ENCODE peak calls at places on chromosomes 11 and 22, in eight cellular contexts. V is SK-N-SH, T is IMR-90, W is A549, U is HCT116, H is K562, O is H1, G is HepG2. B is an unnamed sample. For H3K4me1, the result is how much of the 10 kb centered on the place peaks cover.

GRCh38 chr11:11293798-11294611 is 59.0 kb downstream of the CSNK2A3 start:
- DNase-seq in U (no peak), T (no peak), W (no peak), G (no peak), V (peak), O (no peak), H (no peak), B (no peak)

GRCh38 chr11:69003301-69003865 is 9.7 kb downstream of the MRGPRF start:
- DNase-seq in V (no peak), U (no peak), H (no peak), T (no peak), O (no peak), G (no peak), W (no peak), B (no peak)

GRCh38 chr11:84468255-84468654 is 1158.9 kb downstream of the DLG2 start:
- DNase-seq in U (no peak), V (no peak), G (no peak), W (no peak), T (no peak), O (no peak), H (no peak), B (no peak)

GRCh38 chr11:85751738-85752137 is 59.2 kb downstream of the SYTL2 start:
- DNase-seq in W (no peak), T (peak), H (no peak), O (no peak), U (no peak), G (no peak), V (no peak), B (no peak)

GRCh38 chr11:57432714-57433163 is 5.8 kb upstream of the SLC43A3 start:
- DNase-seq in H (peak), U (no peak), O (no peak), W (no peak), G (no peak), T (peak), V (no peak), B (no peak)

GRCh38 chr22:24590596-24591173 is 2.2 kb downstream of the LRRC75B start:
- DNase-seq in V (no peak), U (no peak), W (no peak), G (no peak), H (no peak), T (no peak), O (no peak), B (no peak)

GRCh38 chr11:1946812-1947480 is at the start of gene MRPL23:
- DNase-seq in W (no peak), H (no peak), G (no peak), U (no peak), T (no peak), V (no peak), O (no peak), B (no peak)

GRCh38 chr11:125407046-125407445 is 89.0 kb downstream of the FEZ1 start:
- DNase-seq in H (no peak), T (no peak), G (no peak), O (no peak), V (no peak), U (no peak), W (no peak), B (no peak)

GRCh38 chr22:43993072-43993760 is 30.9 kb upstream of the PARVB start:
- DNase-seq in O (peak), T (peak), G (peak), H (peak), V (peak), W (peak), U (peak), B (peak)

GRCh38 chr11:75562048-75562835 is at the start of gene SERPINH1:
- DNase-seq in G (peak), W (peak), V (peak), H (peak), U (peak), O (peak), T (peak), B (peak)

GRCh38 chr11:118911113-118911879 is 14.4 kb downstream of the BCL9L start:
- DNase-seq in T (peak), G (peak), W (no peak), H (peak), V (no peak), O (no peak), U (no peak), B (no peak)

GRCh38 chr22:20128619-20128901 is 3.0 kb upstream of the ZDHHC8 start:
- DNase-seq in V (no peak), O (no peak), H (no peak), G (no peak), U (no peak), W (no peak), T (no peak), B (no peak)

GRCh38 chr11:10502065-10502680 is 38.8 kb downstream of the RNF141 start:
- DNase-seq in W (no peak), O (no peak), V (no peak), T (no peak), G (no peak), U (no peak), H (no peak), B (no peak)

GRCh38 chr11:117572671-117573070 is 224.3 kb downstream of the DSCAML1 start:
- DNase-seq in W (no peak), O (no peak), T (no peak), H (no peak), G (no peak), V (no peak), U (no peak), B (no peak)

GRCh38 chr22:38267086-38267485 is 5.7 kb downstream of the TMEM184B start:
- DNase-seq in V (no peak), U (no peak), G (no peak), H (peak), W (no peak), O (no peak), T (peak), B (no peak)

GRCh38 chr22:38264322-38264843 is 8.4 kb downstream of the TMEM184B start:
- DNase-seq in W (no peak), V (no peak), H (no peak), U (no peak), O (no peak), T (no peak), G (no peak), B (no peak)

GRCh38 chr22:38262051-38262795 is 10.6 kb downstream of the TMEM184B start:
- DNase-seq in U (no peak), T (no peak), V (peak), O (peak), G (peak), W (no peak), H (peak), B (no peak)

GRCh38 chr22:38269466-38269865 is 3.3 kb downstream of the TMEM184B start:
- DNase-seq in T (no peak), O (no peak), H (no peak), V (no peak), G (no peak), W (no peak), U (no peak), B (no peak)

GRCh38 chr22:38266120-38266519 is 6.7 kb downstream of the TMEM184B start:
- DNase-seq in V (no peak), G (no peak), T (peak), W (no peak), H (peak), O (no peak), U (no peak), B (no peak)
- H3K27ac ChIP-seq in V (no peak), G (no peak), T (no peak), W (no peak), H (peak), O (no peak), U (no peak), B (no peak)

GRCh38 chr22:45882881-45883810 is 93.8 kb downstream of the WNT7B start:
- DNase-seq in G (no peak), U (no peak), V (no peak), W (no peak), O (no peak), H (no peak), T (no peak), B (no peak)
- TF ChIP-seq RAD21 in G (no peak), U (no peak), V (no peak), W (no peak), O (no peak), H (no peak), T (no peak), B (no peak)

GRCh38 chr11:71948314-71949027 is 19.6 kb downstream of the RNF121 start:
- DNase-seq in O (no peak), H (peak), G (peak), T (no peak), W (no peak), U (no peak), V (no peak), B (no peak)
- H3K4me1 ChIP-seq in O (under half), H (under half), G (half or more), T (under half), W (half or more), U (under half), V (under half), B (under half)

DNA sequence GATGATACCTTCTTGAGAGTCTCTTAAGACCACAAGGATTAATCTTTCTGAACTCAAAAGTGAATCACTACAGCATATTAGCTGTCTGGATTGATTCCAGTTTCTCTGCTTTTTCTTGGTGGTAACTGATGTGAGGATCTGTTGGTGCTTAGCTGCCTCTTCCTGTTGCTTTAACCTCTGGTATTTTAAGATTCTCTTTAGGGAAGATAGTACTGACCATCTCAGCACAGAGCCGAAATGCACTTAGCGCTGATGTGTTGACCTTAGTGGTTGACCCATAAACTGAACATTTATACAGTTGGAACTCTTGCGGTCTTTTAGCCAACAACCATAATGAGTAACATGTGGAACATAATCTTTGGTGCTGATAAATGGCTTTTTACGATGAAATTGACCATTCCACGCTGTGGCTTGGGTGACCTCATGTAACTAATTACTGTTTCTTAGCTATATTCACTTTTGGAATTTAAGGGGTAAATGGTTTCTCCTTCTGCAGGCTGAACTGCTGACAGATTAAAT is 33.7 kb downstream of the APLP2 start:
- DNase-seq in V (peak), H (peak), W (no peak), U (no peak), O (no peak), G (no peak), T (peak), B (no peak)
- H3K27ac ChIP-seq in V (peak), H (no peak), W (no peak), U (no peak), O (no peak), G (no peak), T (no peak), B (no peak)

DNA sequence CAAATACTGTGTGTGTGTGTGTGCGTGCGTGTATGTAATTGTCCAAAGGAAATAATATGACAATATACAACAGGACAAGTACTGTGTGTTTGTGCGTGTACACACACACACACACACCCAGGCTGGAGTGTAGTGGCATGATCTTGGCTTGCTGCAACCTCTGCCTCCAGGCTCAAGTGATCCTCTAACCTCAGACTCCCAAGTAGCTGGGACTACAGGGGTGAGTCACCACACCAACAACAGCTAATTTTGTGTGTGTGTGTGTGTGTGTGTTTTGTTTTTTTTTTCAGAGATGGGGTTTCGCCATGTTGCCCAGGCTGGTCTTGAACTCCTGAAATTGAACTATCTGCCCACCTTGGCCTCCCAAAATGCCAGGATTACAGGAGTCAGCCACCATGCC is 61.5 kb downstream of the NUP98 start:
- DNase-seq in T (peak), G (no peak), W (no peak), V (no peak), H (no peak), U (no peak), O (no peak), B (no peak)
- TF ChIP-seq RAD21 in T (no peak), G (no peak), W (no peak), V (no peak), H (no peak), U (no peak), O (no peak), B (no peak)

B was measured in GM12878.